ENCODE peak calls at places on chromosomes 13 and 19, in seven cellular contexts. V is CD8-positive, alpha-beta T cell; R is A549; X is thyroid gland; U is CD8-positive, alpha-beta memory T cell; I is caudate nucleus; L is dorsolateral prefrontal cortex. Z is an unnamed sample.

GRCh38 chr13:23899555-23899954 is 2.3 kb upstream of the C1QTNF9B start:
- DNase-seq in R (no peak), U (no peak), V (no peak), L (no peak), X (peak), I (no peak), Z (peak)

GRCh38 chr19:19552811-19553210 is 14.7 kb downstream of the CILP2 start:
- DNase-seq in L (no peak), V (no peak), X (no peak), U (no peak), I (no peak), R (peak), Z (peak)

GRCh38 chr13:80361298-80361697 is 20.4 kb upstream of the SPRY2 start:
- DNase-seq in U (no peak), L (no peak), I (no peak), R (no peak), V (no peak), X (no peak), Z (no peak)

GRCh38 chr19:9531933-9532332 is 6.5 kb downstream of the ZNF426 start:
- DNase-seq in I (no peak), X (no peak), U (no peak), L (no peak), V (no peak), R (no peak), Z (peak)

GRCh38 chr13:35978607-35979316 is 152.4 kb downstream of the DCLK1 start:
- DNase-seq in R (peak), V (no peak), L (no peak), I (no peak), X (no peak), U (no peak), Z (peak)

GRCh38 chr19:15109768-15110417 is 2.7 kb downstream of the SYDE1 start:
- DNase-seq in V (no peak), U (no peak), L (no peak), I (no peak), R (no peak), X (no peak), Z (no peak)

GRCh38 chr13:50344717-50345116 is 329.5 kb downstream of the KCNRG start:
- DNase-seq in I (no peak), X (no peak), U (no peak), R (no peak), L (no peak), V (no peak), Z (no peak)

GRCh38 chr13:47226516-47226915 is 329.7 kb upstream of the HTR2A start:
- DNase-seq in V (no peak), X (no peak), L (no peak), I (no peak), R (no peak), U (no peak), Z (no peak)

GRCh38 chr19:12790628-12791344 is 500 bp upstream of the JUNB start:
- DNase-seq in R (no peak), U (no peak), I (no peak), X (peak), V (no peak), L (no peak), Z (no peak)

GRCh38 chr13:93169980-93170379 is 56.6 kb upstream of the GPC6 start:
- DNase-seq in V (no peak), X (no peak), R (no peak), L (no peak), U (no peak), I (no peak), Z (peak)

GRCh38 chr13:113051641-113052040 is 54.0 kb upstream of the F7 start:
- DNase-seq in U (no peak), V (no peak), X (no peak), I (no peak), R (no peak), L (no peak), Z (no peak)

GRCh38 chr19:10517760-10518443 is 655 bp upstream of the S1PR5 start:
- DNase-seq in R (peak), L (peak), V (no peak), I (no peak), X (no peak), U (no peak), Z (peak)

GRCh38 chr19:399370-399769 is 9.6 kb downstream of the C2CD4C start:
- DNase-seq in V (no peak), X (no peak), L (peak), U (no peak), I (no peak), R (no peak), Z (no peak)

GRCh38 chr19:54949412-54949811 is 2.1 kb upstream of the NLRP7 start:
- DNase-seq in X (no peak), L (no peak), U (no peak), R (no peak), V (no peak), I (no peak), Z (no peak)

GRCh38 chr19:16070366-16070990 is 5.8 kb upstream of the TPM4 start:
- DNase-seq in X (peak), V (peak), R (peak), U (peak), I (no peak), L (no peak), Z (peak)

GRCh38 chr19:4455742-4456565 is 1.6 kb downstream of the UBXN6 start:
- DNase-seq in L (no peak), R (no peak), X (peak), U (no peak), I (no peak), V (no peak), Z (peak)

GRCh38 chr13:97883356-97883755 is 70.1 kb upstream of the IPO5 start:
- DNase-seq in X (no peak), V (no peak), U (no peak), R (no peak), L (no peak), I (no peak), Z (no peak)

GRCh38 chr19:55145241-55145640 is 3.8 kb downstream of the TNNT1 start:
- DNase-seq in L (no peak), I (no peak), X (no peak), U (no peak), V (no peak), R (no peak), Z (no peak)

GRCh38 chr19:54439174-54439851 is 9.7 kb upstream of the LENG8 start:
- DNase-seq in X (no peak), V (no peak), L (peak), R (peak), U (no peak), I (peak), Z (no peak)

GRCh38 chr13:114063545-114064515 is 68.6 kb downstream of the RASA3 start:
- DNase-seq in U (no peak), X (no peak), L (no peak), V (no peak), I (no peak), R (no peak), Z (no peak)

GRCh38 chr13:25732146-25732865 is 319.5 kb downstream of the SHISA2 start:
- DNase-seq in L (no peak), I (no peak), U (no peak), X (no peak), R (no peak), V (no peak), Z (no peak)

GRCh38 chr13:99606322-99607089 is 105.2 kb downstream of the TM9SF2 start:
- DNase-seq in U (peak), L (peak), V (peak), X (peak), R (peak), I (peak), Z (peak)

GRCh38 chr19:35337081-35337983 is 8.3 kb downstream of the CD22 start:
- DNase-seq in X (no peak), U (no peak), I (no peak), L (no peak), R (no peak), V (no peak), Z (no peak)
- H3K27ac ChIP-seq in X (no peak), U (no peak), I (no peak), L (no peak), R (no peak), V (no peak), Z (no peak)

GRCh38 chr19:33090179-33090578 is 9.2 kb downstream of the GPATCH1 start:
- DNase-seq in L (no peak), I (no peak), R (no peak), U (no peak), V (no peak), X (no peak), Z (no peak)
- H3K27ac ChIP-seq in L (no peak), I (no peak), R (no peak), U (no peak), V (no peak), X (no peak), Z (no peak)

DNA sequence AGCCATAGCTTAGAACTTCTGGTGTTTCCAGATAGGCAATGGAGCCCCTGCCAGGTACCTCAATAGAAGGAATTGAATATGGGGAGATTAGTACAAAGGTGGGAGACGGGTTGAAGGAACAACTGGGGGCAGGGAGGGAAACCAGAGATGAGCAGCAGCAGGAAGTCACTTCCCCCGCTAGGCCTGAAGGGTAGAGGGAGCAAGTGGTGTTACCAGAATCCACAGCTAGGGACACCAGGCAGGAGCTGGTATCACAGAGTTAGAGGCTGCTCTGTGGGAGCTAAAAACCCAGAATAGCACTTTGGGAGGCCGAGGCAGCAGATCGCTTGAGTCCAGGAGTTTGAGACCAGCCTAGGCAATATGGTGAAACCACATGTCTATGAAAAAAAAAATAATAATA is 15.3 kb upstream of the HNRNPUL1 start:
- DNase-seq in R (no peak), U (no peak), L (no peak), V (no peak), I (no peak), X (no peak), Z (no peak)
- H3K27ac ChIP-seq in R (no peak), U (no peak), L (no peak), V (no peak), I (no peak), X (no peak), Z (peak)

GRCh38 chr19:2333807-2334211 is 5.3 kb downstream of the SPPL2B start:
- DNase-seq in V (no peak), X (no peak), U (no peak), R (no peak), I (no peak), L (no peak), Z (no peak)

GRCh38 chr19:2333027-2333806 is 4.7 kb downstream of the SPPL2B start:
- DNase-seq in R (no peak), L (no peak), X (no peak), U (no peak), V (no peak), I (no peak), Z (no peak)

GRCh38 chr19:2331601-2332246 is 3.2 kb downstream of the SPPL2B start:
- DNase-seq in R (no peak), V (no peak), L (no peak), X (no peak), U (no peak), I (peak), Z (no peak)

GRCh38 chr19:2330632-2331284 is 2.3 kb downstream of the SPPL2B start:
- DNase-seq in I (no peak), L (no peak), U (no peak), R (no peak), V (no peak), X (peak), Z (no peak)

GRCh38 chr19:2332341-2333026 is 4.0 kb downstream of the SPPL2B start:
- DNase-seq in R (no peak), L (no peak), X (no peak), V (peak), U (no peak), I (no peak), Z (no peak)
- H3K27ac ChIP-seq in R (no peak), L (peak), X (no peak), V (peak), U (no peak), I (peak), Z (peak)

DNA sequence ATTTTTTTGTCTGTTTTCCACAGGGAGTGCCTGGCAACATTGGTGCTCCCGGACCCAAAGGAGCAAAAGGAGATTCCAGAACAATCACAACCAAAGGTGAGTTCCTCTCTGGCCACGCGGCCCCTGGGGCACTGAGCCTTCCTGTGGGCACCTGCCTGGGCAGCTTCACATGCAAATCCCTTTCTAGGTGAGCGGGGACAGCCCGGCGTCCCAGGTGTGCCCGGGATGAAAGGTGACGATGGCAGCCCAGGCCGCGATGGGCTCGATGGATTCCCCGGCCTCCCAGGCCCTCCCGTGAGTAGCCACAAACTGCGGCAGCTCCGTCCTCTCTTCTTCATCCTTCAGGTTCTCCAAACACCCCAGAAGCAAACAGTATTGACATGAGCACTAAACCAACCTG is 99.4 kb downstream of the RAB20 start:
- DNase-seq in I (no peak), R (no peak), V (no peak), U (no peak), X (no peak), L (no peak), Z (no peak)
- H3K27ac ChIP-seq in I (no peak), R (no peak), V (no peak), U (no peak), X (no peak), L (no peak), Z (no peak)

GRCh38 chr13:67134322-67135129 is 95.6 kb downstream of the PCDH9 start:
- DNase-seq in U (no peak), L (no peak), R (no peak), I (no peak), X (no peak), V (no peak), Z (no peak)
- H3K27ac ChIP-seq in U (no peak), L (peak), R (peak), I (peak), X (no peak), V (no peak), Z (no peak)

DNA sequence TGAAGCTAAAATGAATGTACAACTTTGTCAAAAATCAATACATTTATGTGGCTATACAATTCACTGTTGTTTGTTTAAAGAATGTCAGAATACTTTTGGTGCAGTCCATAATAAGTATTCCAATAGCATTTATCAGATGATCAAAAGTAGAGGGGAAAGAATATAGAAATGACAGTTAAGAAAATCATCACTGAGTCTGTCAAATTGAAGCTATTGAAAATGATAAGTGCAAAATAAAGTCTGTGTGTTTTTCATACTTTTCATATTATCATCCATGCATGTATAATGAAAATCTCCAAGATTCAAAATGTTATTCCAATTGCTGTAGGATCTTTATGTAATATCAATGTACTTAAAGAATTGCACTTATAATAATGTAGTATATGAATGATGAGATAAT is 93.3 kb upstream of the ATXN8OS start:
- DNase-seq in V (no peak), X (no peak), I (no peak), L (no peak), U (no peak), R (no peak), Z (no peak)
- H3K27ac ChIP-seq in V (no peak), X (no peak), I (no peak), L (no peak), U (no peak), R (no peak), Z (no peak)

Z was measured in RWPE1.